ENCODE peak calls at places on chromosomes 13 and 19, in four cellular contexts. U is H1, S is HepG2, Z is K562. Q is an unnamed sample.

GRCh38 chr19:14774373-14774772 is 4.0 kb downstream of the ADGRE2 start:
- DNase-seq in U (peak; percentile 29), S (no peak), Z (no peak), Q (no peak)

GRCh38 chr13:53382008-53382407 is 353.4 kb downstream of the OLFM4 start:
- DNase-seq in U (no peak), S (no peak), Z (no peak), Q (no peak)

GRCh38 chr19:31543456-31543855 is 194.2 kb upstream of the TSHZ3 start:
- DNase-seq in U (no peak), S (no peak), Z (no peak), Q (no peak)

GRCh38 chr19:35845215-35846037 is 6.9 kb downstream of the NPHS1 start:
- DNase-seq in U (peak; percentile 74), S (peak; percentile 37), Z (peak; percentile 94), Q (peak; percentile 96)

GRCh38 chr13:38656699-38657098 is 30.2 kb upstream of the FREM2 start:
- DNase-seq in U (no peak), S (no peak), Z (no peak), Q (no peak)

GRCh38 chr19:4861147-4861546 is 6.3 kb downstream of the PLIN3 start:
- DNase-seq in U (no peak), S (no peak), Z (peak; percentile 16), Q (no peak)

GRCh38 chr13:19984430-19985218 is 26.1 kb downstream of the ZMYM2 start:
- DNase-seq in U (no peak), S (peak; percentile 16), Z (peak; percentile 12), Q (peak; percentile 18)

GRCh38 chr13:99693351-99693750 is 192.1 kb downstream of the TM9SF2 start:
- DNase-seq in U (no peak), S (no peak), Z (no peak), Q (no peak)

GRCh38 chr13:99955747-99956472 is 15.7 kb downstream of the ZIC5 start:
- DNase-seq in U (peak; percentile 72), S (no peak), Z (no peak), Q (no peak)

GRCh38 chr13:98632971-98633370 is 56.1 kb upstream of the STK24 start:
- DNase-seq in U (no peak), S (no peak), Z (no peak), Q (no peak)

GRCh38 chr19:11673608-11674041 is 65.1 kb downstream of the ZNF823 start:
- DNase-seq in U (peak; percentile 80), S (peak; percentile 68), Z (peak; percentile 37), Q (peak; percentile 21)

GRCh38 chr19:42351079-42351735 is 25.8 kb downstream of the MEGF8 start:
- DNase-seq in U (no peak), S (no peak), Z (no peak), Q (no peak)

GRCh38 chr19:15702590-15702930 is 25.3 kb upstream of the OR10H2 start:
- DNase-seq in U (no peak), S (peak; percentile 83), Z (peak; percentile 28), Q (peak; percentile 44)

DNA sequence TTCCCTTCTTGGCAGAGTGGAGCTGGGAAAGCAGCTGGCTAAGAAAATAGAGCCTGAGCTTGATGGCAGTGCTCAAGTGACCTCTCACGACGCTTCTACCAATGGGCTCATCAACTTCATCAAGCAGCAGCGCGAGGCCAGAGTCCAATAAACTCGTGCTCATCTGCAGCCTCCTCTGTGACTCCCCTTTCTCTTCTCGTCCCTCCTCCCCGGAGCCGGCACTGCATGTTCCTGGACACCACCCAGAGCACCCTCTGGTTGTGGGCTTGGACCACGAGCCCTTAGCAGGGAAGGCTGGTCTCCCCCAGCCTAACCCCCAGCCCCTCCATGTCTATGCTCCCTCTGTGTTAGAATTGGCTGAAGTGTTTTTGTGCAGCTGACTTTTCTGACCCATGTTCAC is 4.3 kb upstream of the PDCD2L start:
- DNase-seq in U (no peak), S (no peak), Z (no peak), Q (no peak)
- TF ChIP-seq MAFK in U (no peak), S (no peak), Z (no peak), Q (no peak)

DNA sequence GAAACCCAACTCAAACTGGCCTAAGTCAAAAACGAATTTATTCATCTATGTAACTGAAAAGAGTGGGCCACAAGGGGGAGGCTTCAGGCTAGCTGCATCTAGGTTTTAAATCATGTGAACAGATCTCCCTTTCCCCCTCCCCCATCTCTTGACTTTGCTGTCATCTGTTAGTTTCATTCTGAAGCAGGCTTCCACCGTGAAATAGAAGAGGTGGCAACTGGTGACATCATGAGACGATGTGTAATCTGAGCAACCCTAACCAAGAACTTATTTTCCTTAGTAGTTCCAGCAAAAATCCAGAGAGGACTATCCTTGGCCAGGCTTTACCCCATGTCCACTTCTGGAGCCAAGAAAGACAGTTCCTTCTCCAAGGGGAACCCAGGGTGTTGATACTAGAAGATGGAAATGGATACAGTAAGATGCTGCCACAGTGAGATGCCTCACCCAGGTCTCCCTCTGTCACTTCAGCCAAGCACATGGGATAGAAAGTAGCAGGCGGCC is 9.4 kb downstream of the SAMD4B start:
- DNase-seq in U (no peak), S (no peak), Z (peak; percentile 38), Q (no peak)
- TF ChIP-seq JUN in U (no peak), S (no peak), Z (no peak), Q (no peak)

DNA sequence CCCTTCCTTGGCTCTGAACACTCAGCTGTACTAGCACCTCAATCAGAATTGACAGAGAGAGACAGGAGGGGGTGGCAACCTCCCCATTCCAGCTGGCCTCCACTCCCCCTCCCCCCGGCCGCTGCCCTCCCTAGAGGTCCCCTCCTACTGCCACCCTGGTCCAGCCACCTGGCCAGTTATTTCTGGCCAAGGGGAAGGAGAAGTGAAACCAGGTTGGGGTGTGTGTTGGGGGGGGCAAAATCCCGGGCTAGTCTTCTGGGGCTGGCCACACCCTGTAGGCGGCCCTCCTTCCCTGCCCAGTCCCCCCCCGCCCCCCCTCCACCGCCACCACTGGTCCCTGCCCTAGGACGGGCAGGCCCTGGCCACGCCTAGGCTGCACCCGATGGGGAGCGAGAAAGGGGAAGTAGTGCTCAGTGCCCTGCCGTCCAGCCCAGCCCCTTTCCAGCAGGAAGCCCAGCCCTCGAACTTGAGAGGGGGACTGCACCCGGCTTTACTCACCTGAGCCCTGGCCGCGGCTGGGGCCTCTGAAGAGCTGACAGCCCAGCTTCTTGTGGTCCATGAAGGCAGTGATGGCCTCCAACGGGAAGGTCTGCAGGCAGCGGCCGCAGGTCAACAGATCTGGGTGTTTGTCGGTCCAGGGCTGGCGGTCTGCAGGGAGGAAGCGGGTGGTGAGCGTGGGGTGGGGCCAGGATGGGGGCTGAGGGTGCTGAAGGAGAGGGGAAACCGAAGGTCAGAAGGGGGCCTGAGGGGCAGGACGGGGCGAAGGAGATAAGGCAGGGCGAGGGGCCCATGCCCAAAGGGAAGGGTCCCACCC is 856 bp downstream of the ZNF296 start:
- DNase-seq in U (peak; percentile 80), S (peak; percentile 39), Z (peak; percentile 83), Q (peak; percentile 86)
- TF ChIP-seq MAFK in U (no peak), S (no peak), Z (no peak), Q (no peak)

GRCh38 chr13:65748227-65748626 is 1481.9 kb downstream of the PCDH9 start:
- DNase-seq in U (no peak), S (no peak), Z (no peak), Q (no peak)

GRCh38 chr13:65746522-65746921 is 1483.6 kb downstream of the PCDH9 start:
- DNase-seq in U (no peak), S (no peak), Z (no peak), Q (no peak)

GRCh38 chr13:65744761-65745160 is 1485.4 kb downstream of the PCDH9 start:
- DNase-seq in U (no peak), S (no peak), Z (no peak), Q (no peak)
- TF ChIP-seq JUN in U (no peak), S (no peak), Z (no peak), Q (no peak)

DNA sequence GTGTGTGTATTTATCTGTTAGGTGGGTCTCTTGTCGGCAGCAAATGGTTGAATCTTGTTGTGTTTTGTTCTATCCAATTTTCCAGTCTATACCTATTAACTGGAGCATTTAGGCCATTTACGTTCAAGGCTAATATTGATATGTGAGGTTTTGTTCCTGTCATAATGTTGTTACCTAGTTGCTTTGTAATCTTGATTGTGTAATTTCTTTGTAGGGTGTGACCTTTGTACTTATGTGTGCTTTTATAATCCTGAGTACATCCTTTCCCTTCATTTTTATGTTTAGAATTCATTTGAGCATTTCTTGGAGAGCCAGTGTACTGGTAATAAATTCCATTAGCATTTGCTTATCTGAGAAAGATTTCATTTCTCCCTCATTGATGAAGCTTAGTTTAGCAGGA is 83.0 kb upstream of the MIR17HG start:
- DNase-seq in U (no peak), S (no peak), Z (no peak), Q (no peak)
- TF ChIP-seq MAFK in U (no peak), S (no peak), Z (no peak), Q (no peak)

GRCh38 chr19:6423499-6424189 is 967 bp downstream of the KHSRP start:
- DNase-seq in U (peak; percentile 53), S (peak; percentile 49), Z (peak; percentile 46), Q (peak; percentile 36)
- TF ChIP-seq JUN in U (no peak), S (no peak), Z (no peak), Q (no peak)

GRCh38 chr19:47228168-47228936 is 2.6 kb downstream of the BBC3 start:
- DNase-seq in U (peak; percentile 72), S (peak; percentile 69), Z (peak; percentile 26), Q (peak; percentile 71)
- TF ChIP-seq MAFK in U (no peak), S (no peak), Z (no peak), Q (no peak)

DNA sequence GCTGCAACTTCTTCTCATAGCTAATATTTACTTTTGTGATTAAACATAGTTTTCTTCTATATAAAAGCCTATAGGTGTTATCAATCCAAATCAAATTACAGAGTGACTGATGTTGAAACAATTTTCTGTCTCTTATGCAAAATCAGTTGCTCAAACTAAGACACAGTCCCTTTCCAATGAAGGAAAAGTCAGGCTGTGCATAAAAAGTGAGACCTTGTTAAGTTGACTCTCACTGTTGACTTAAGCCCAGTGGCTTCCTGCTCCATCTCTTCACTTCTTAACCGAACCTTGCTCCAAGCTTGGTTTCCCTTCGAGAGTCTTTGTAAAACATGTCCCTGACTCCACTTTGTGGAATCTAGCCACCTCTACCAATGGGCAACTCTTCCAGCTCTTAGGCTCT is 119.0 kb downstream of the LIG4 start:
- DNase-seq in U (no peak), S (peak; percentile 8), Z (no peak), Q (no peak)
- TF ChIP-seq JUN in U (no peak), S (no peak), Z (no peak), Q (no peak)